ENCODE peak calls at places on chromosomes 4 and X, in six cellular contexts. Z, U, R, E, D and B are unnamed samples.

GRCh38 chr4:115325836-115326235 is 212.4 kb upstream of the NDST4 start:
- DNase-seq in R (no peak), E (no peak), D (no peak), Z (no peak), U (no peak), B (no peak)

GRCh38 chr4:129043523-129043922 is 49.8 kb downstream of the SCLT1 start:
- DNase-seq in R (peak; percentile 55), U (peak; percentile 9), E (no peak), D (no peak), Z (no peak), B (no peak)

GRCh38 chr4:147843162-147843561 is 111.3 kb downstream of the ARHGAP10 start:
- DNase-seq in U (no peak), D (no peak), E (peak; percentile 45), R (no peak), Z (no peak), B (peak; percentile 47)

GRCh38 chr4:86441175-86441960 is 81.5 kb upstream of the MAPK10 start:
- DNase-seq in U (peak; percentile 23), D (no peak), E (peak; percentile 64), R (peak; percentile 37), Z (no peak), B (no peak)

GRCh38 chr4:38366451-38366850 is 297.5 kb upstream of the KLF3 start:
- DNase-seq in U (no peak), R (peak; percentile 64), Z (no peak), E (no peak), D (no peak), B (no peak)

GRCh38 chr4:113423631-113424030 is 337.9 kb downstream of the CAMK2D start:
- DNase-seq in U (peak; percentile 51), D (no peak), E (no peak), R (no peak), Z (no peak), B (no peak)

GRCh38 chrX:70970482-70970999 is 39.6 kb upstream of the SLC7A3 start:
- DNase-seq in E (no peak), D (no peak), R (peak; percentile 36), U (peak; percentile 16), Z (no peak), B (no peak)

GRCh38 chr4:42460043-42460442 is 62.8 kb downstream of the SHISA3 start:
- DNase-seq in E (no peak), Z (no peak), U (no peak), D (no peak), R (no peak), B (no peak)

GRCh38 chr4:127509155-127509554 is 123.6 kb upstream of the INTU start:
- DNase-seq in D (no peak), R (peak; percentile 93), E (no peak), U (peak; percentile 84), Z (no peak), B (no peak)

DNA sequence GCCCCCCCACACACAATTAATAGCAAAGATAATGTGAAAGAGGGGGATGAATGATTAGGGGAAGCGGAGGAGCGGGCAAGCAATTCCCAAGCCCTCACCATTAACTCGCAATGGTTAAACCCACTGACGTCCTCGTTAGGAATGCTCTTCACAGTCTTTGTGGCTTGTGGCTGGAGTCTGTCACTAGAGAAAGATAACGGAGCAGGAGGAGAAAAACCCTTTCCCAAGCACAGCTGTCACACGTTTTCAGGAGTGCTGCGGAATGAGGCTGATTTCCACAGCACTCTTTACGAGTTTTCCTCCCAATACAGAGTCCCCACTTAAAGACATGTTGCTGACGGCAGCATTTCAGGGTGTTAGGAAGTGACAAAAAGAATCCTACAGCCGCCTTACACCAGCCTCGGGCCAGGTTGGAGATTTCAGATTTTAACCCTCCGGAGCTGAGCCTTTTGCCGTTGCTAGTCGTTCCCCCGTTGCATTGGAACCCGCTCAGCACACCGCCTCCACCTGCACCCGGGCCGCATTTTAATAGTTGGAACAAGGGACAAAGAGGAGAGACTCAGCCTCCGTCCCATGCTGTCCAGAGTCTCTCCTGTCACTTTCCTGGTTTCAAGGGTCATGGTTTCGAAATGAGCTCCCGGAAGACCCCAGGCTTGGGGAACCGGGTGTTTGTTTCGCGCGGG is 92.2 kb downstream of the GEMIN8 start:
- DNase-seq in R (peak; percentile 45), E (peak; percentile 43), Z (no peak), D (no peak), U (peak; percentile 53), B (no peak)
- H3K27me3 ChIP-seq in R (peaks cover 14% of the 10 kb centered on the region), E (no peaks in the 10 kb centered on the region), Z (peaks cover 38% of the 10 kb centered on the region), D (peaks cover 61% of the 10 kb centered on the region), U (peaks cover 42% of the 10 kb centered on the region), B (no peaks in the 10 kb centered on the region)

GRCh38 chrX:30674799-30675198 is 21.6 kb downstream of the GK start:
- DNase-seq in Z (no peak), E (no peak), D (no peak), U (no peak), R (no peak), B (no peak)

GRCh38 chrX:30679369-30679768 is 26.1 kb downstream of the GK start:
- DNase-seq in U (no peak), Z (no peak), E (no peak), R (no peak), D (no peak), B (no peak)

GRCh38 chrX:30680618-30681017 is 27.4 kb downstream of the GK start:
- DNase-seq in D (no peak), Z (no peak), R (no peak), E (no peak), U (no peak), B (no peak)
- H3K27me3 ChIP-seq in D (peaks cover 3% of the 10 kb centered on the region), Z (no peaks in the 10 kb centered on the region), R (no peaks in the 10 kb centered on the region), E (no peaks in the 10 kb centered on the region), U (no peaks in the 10 kb centered on the region), B (no peaks in the 10 kb centered on the region)

GRCh38 chrX:42096262-42096939 is 173.0 kb upstream of the CASK start:
- DNase-seq in R (peak; percentile 92), U (peak; percentile 96), D (no peak), Z (no peak), E (no peak), B (peak; percentile 2)
- H3K27me3 ChIP-seq in R (no peaks in the 10 kb centered on the region), U (no peaks in the 10 kb centered on the region), D (peaks cover 40% of the 10 kb centered on the region), Z (no peaks in the 10 kb centered on the region), E (no peaks in the 10 kb centered on the region), B (no peaks in the 10 kb centered on the region)

DNA sequence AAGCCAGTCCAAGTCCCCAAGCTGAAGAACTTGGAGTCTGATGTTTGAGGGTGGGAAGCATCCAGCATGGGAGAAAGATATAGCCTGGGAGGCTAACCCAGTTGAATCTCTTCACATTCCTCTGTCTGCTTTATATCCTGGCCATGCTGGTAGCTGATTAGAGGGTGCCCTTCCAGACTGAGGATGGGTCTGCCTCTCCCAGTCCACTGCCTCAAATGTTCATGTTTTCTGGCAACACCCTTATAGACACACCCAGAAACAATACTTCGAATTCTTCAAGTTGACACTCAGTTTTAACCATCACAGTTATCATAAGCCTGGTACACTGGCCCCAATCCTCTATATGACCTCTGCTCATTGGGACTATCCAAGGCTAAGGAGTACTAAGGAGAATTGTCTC is 124.1 kb upstream of the WDR1 start:
- DNase-seq in D (no peak), E (no peak), U (no peak), Z (no peak), R (no peak), B (no peak)
- H3K27me3 ChIP-seq in D (no peaks in the 10 kb centered on the region), E (no peaks in the 10 kb centered on the region), U (no peaks in the 10 kb centered on the region), Z (no peaks in the 10 kb centered on the region), R (no peaks in the 10 kb centered on the region), B (peaks cover 77% of the 10 kb centered on the region)

GRCh38 chr4:6417516-6417915 is 54.9 kb downstream of the PPP2R2C start:
- DNase-seq in D (no peak), E (no peak), U (no peak), R (no peak), Z (no peak), B (no peak)

GRCh38 chr4:6419452-6420028 is 52.9 kb downstream of the PPP2R2C start:
- DNase-seq in Z (no peak), D (peak; percentile 81), U (peak; percentile 4), R (no peak), E (no peak), B (no peak)

GRCh38 chr4:6420036-6420435 is 52.4 kb downstream of the PPP2R2C start:
- DNase-seq in U (no peak), E (no peak), D (no peak), R (no peak), Z (no peak), B (no peak)

GRCh38 chr4:6416518-6417286 is 55.7 kb downstream of the PPP2R2C start:
- DNase-seq in D (peak; percentile 74), Z (no peak), U (no peak), R (no peak), E (peak; percentile 78), B (no peak)

GRCh38 chr4:6418193-6418755 is 54.1 kb downstream of the PPP2R2C start:
- DNase-seq in E (no peak), Z (no peak), D (no peak), R (no peak), U (no peak), B (no peak)
- H3K27me3 ChIP-seq in E (no peaks in the 10 kb centered on the region), Z (no peaks in the 10 kb centered on the region), D (no peaks in the 10 kb centered on the region), R (no peaks in the 10 kb centered on the region), U (peaks cover 5% of the 10 kb centered on the region), B (no peaks in the 10 kb centered on the region)